ENCODE peak calls at places on chromosomes 13 and 19, in five cellular contexts. C, N, M, P and F are unnamed samples.

GRCh38 chr19:39341122-39341719 is 1.0 kb upstream of the SAMD4B start:
- DNase-seq in M (no peak), P (no peak), C (no peak), N (peak), F (peak)

GRCh38 chr19:32676186-32676894 is 692 bp downstream of the RGS9BP start:
- DNase-seq in C (no peak), M (no peak), N (peak), P (no peak), F (no peak)

GRCh38 chr19:9917322-9917721 is 19.0 kb downstream of the OLFM2 start:
- DNase-seq in M (no peak), N (no peak), P (peak), C (peak), F (peak)

GRCh38 chr13:27182844-27183497 is 11.4 kb upstream of the USP12 start:
- DNase-seq in P (no peak), M (no peak), C (peak), N (no peak), F (no peak)

GRCh38 chr13:44974056-44974798 is 15.0 kb downstream of the NUFIP1 start:
- DNase-seq in P (peak), C (no peak), N (no peak), M (no peak), F (peak)

GRCh38 chr13:30787747-30788535 is 52.6 kb downstream of the ALOX5AP start:
- DNase-seq in C (no peak), P (no peak), N (no peak), M (no peak), F (no peak)

GRCh38 chr13:88395804-88396203 is 724.6 kb downstream of the SLITRK5 start:
- DNase-seq in C (no peak), N (no peak), M (no peak), P (no peak), F (no peak)

GRCh38 chr13:24228852-24229458 is 68.4 kb downstream of the SPATA13 start:
- DNase-seq in N (no peak), C (peak), P (peak), M (peak), F (no peak)

GRCh38 chr13:30796833-30797601 is 61.7 kb downstream of the ALOX5AP start:
- DNase-seq in N (no peak), P (peak), C (no peak), M (no peak), F (no peak)

GRCh38 chr13:63209330-63210017 is 1793.8 kb upstream of the PCDH20 start:
- DNase-seq in M (no peak), C (no peak), P (no peak), N (no peak), F (peak)

GRCh38 chr13:35345992-35346391 is 130.5 kb downstream of the MAB21L1 start:
- DNase-seq in C (no peak), N (no peak), P (no peak), M (no peak), F (no peak)

GRCh38 chr19:19347401-19347800 is 26.8 kb downstream of the MAU2 start:
- DNase-seq in P (no peak), C (no peak), N (no peak), M (no peak), F (no peak)

GRCh38 chr19:45152504-45153338 is 8.1 kb downstream of the NKPD1 start:
- DNase-seq in P (peak), C (no peak), M (no peak), N (no peak), F (no peak)

GRCh38 chr13:36275190-36276002 is 22.2 kb downstream of the CCDC169 start:
- DNase-seq in M (no peak), C (no peak), N (no peak), P (peak), F (no peak)

GRCh38 chr13:33135097-33135496 is 118.9 kb downstream of the KL start:
- DNase-seq in N (no peak), C (no peak), M (no peak), P (peak), F (no peak)

GRCh38 chr13:79402074-79402635 is 3.9 kb downstream of the RBM26 start:
- DNase-seq in N (no peak), M (no peak), C (no peak), P (no peak), F (peak)

GRCh38 chr19:16899566-16900075 is 10.8 kb downstream of the F2RL3 start:
- DNase-seq in P (peak), M (no peak), N (peak), C (no peak), F (no peak)

GRCh38 chr19:43596842-43597461 is 557 bp downstream of the ZNF576 start:
- DNase-seq in N (no peak), M (no peak), C (no peak), P (peak), F (no peak)

GRCh38 chr19:18432275-18433038 is 5.5 kb downstream of the ISYNA1 start:
- DNase-seq in M (no peak), C (no peak), P (no peak), N (no peak), F (no peak)